ENCODE peak calls at places on chromosomes 13 and 19, in six cellular contexts. K, C, Z, U, T and J are unnamed samples. For H3K4me1, the result is how much of the 10 kb centered on the place peaks cover.

GRCh38 chr13:50894042-50894441 is 15.5 kb upstream of the RNASEH2B start:
- DNase-seq in K (no peak), C (no peak), Z (no peak), U (no peak), T (no peak), J (no peak)

GRCh38 chr19:17402982-17403855 is 2.2 kb downstream of the BST2 start:
- DNase-seq in K (no peak), C (no peak), Z (peak), U (no peak), T (no peak), J (no peak)

GRCh38 chr19:39342647-39343305 is 555 bp downstream of the SAMD4B start:
- DNase-seq in K (peak), C (no peak), Z (no peak), U (no peak), T (no peak), J (peak)

GRCh38 chr13:99585609-99586008 is 84.3 kb downstream of the TM9SF2 start:
- DNase-seq in K (no peak), C (no peak), Z (no peak), U (no peak), T (no peak), J (no peak)

GRCh38 chr19:33618884-33619283 is 2.9 kb upstream of the CHST8 start:
- DNase-seq in K (no peak), C (no peak), Z (no peak), U (no peak), T (no peak), J (peak)

GRCh38 chr13:97976551-97977375 is 23.3 kb downstream of the IPO5 start:
- DNase-seq in K (peak), C (peak), Z (no peak), U (no peak), T (no peak), J (no peak)

GRCh38 chr13:23440821-23441608 is 7.5 kb upstream of the SACS start:
- DNase-seq in K (no peak), C (no peak), Z (peak), U (no peak), T (no peak), J (no peak)

GRCh38 chr19:52296400-52296772 is 583 bp upstream of the ZNF480 start:
- DNase-seq in K (no peak), C (no peak), Z (no peak), U (no peak), T (no peak), J (no peak)

GRCh38 chr19:13143135-13143534 is 7.0 kb downstream of the STX10 start:
- DNase-seq in K (no peak), C (no peak), Z (no peak), U (no peak), T (no peak), J (no peak)

GRCh38 chr19:47608908-47609879 is at the start of gene BICRA:
- DNase-seq in K (peak), C (peak), Z (peak), U (no peak), T (no peak), J (peak)

GRCh38 chr19:8494158-8494557 is 8.3 kb downstream of the PRAM1 start:
- DNase-seq in K (no peak), C (no peak), Z (no peak), U (no peak), T (no peak), J (no peak)

GRCh38 chr19:39047076-39047475 is 14.7 kb upstream of the FBXO27 start:
- DNase-seq in K (no peak), C (no peak), Z (no peak), U (no peak), T (no peak), J (no peak)

GRCh38 chr19:4971816-4972495 is 3.0 kb downstream of the KDM4B start:
- DNase-seq in K (no peak), C (no peak), Z (no peak), U (no peak), T (no peak), J (no peak)
- H3K4me1 ChIP-seq in K (under half), C (half or more), Z (half or more), U (under half), T (under half), J (half or more)

GRCh38 chr13:53340505-53341143 is 312.0 kb downstream of the OLFM4 start:
- DNase-seq in K (no peak), C (no peak), Z (no peak), U (no peak), T (no peak), J (no peak)
- TF ChIP-seq EP300 in K (no peak), C (no peak), Z (no peak), U (no peak), T (no peak), J (no peak)

DNA sequence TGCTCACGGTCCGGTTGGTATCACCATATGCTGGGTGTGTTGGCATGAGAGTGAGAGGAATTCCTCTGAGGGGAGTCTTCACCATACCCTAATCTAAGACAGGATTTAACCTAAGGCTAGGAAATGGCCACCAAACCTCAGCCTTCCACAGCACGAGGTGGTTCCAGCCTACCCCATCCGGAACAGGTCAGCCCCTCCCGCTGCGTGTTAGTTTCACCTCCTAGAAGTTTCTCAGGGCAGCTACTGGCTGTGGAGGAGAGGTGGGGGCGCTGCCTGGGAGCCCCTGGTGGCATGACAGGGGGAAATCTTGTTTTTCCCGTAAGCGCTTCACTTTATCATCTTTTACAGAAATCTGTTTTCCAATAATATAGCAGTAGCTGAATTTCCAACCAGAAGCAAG is 55.1 kb downstream of the RGCC start:
- DNase-seq in K (no peak), C (no peak), Z (no peak), U (no peak), T (no peak), J (no peak)
- H3K4me1 ChIP-seq in K (under half), C (under half), Z (under half), U (under half), T (under half), J (under half)

GRCh38 chr19:15897026-15897737 is 692 bp downstream of the CYP4F2 start:
- DNase-seq in K (no peak), C (no peak), Z (peak), U (no peak), T (no peak), J (no peak)
- TF ChIP-seq EP300 in K (no peak), C (no peak), Z (no peak), U (no peak), T (no peak), J (no peak)

GRCh38 chr13:114059428-114059827 is 73.0 kb downstream of the RASA3 start:
- DNase-seq in K (no peak), C (no peak), Z (peak), U (no peak), T (no peak), J (no peak)
- H3K4me1 ChIP-seq in K (under half), C (half or more), Z (half or more), U (under half), T (under half), J (under half)